ENCODE peak calls at places on chromosomes 12 and 14, in nine cellular contexts. One of them, this sample, is unnamed.

GRCh38 chr12:104213952-104214351 is 1.6 kb upstream of the TXNRD1 start:
- DNase-seq in type B pancreatic cell: no peak
- DNase-seq in choroid plexus epithelial cell: peak; percentile 82
- DNase-seq in heart right ventricle: no peak
- DNase-seq in vagina: peak; percentile 6
- DNase-seq in heart left ventricle: no peak
- DNase-seq in GM10248: no peak
- DNase-seq in A549: peak; percentile 82
- DNase-seq in mammary epithelial cell: no peak
- DNase-seq in this sample: no peak

GRCh38 chr14:53260928-53261327 is 107.8 kb upstream of the DDHD1 start:
- DNase-seq in type B pancreatic cell: no peak
- DNase-seq in choroid plexus epithelial cell: no peak
- DNase-seq in heart right ventricle: no peak
- DNase-seq in vagina: no peak
- DNase-seq in heart left ventricle: no peak
- DNase-seq in GM10248: no peak
- DNase-seq in A549: no peak
- DNase-seq in mammary epithelial cell: no peak
- DNase-seq in this sample: no peak

GRCh38 chr12:30928356-30929264 is 2.1 kb downstream of the TSPAN11 start:
- DNase-seq in type B pancreatic cell: peak; percentile 47
- DNase-seq in choroid plexus epithelial cell: no peak
- DNase-seq in heart right ventricle: no peak
- DNase-seq in vagina: no peak
- DNase-seq in heart left ventricle: peak; percentile 27
- DNase-seq in GM10248: no peak
- DNase-seq in A549: no peak
- DNase-seq in mammary epithelial cell: no peak
- DNase-seq in this sample: no peak

GRCh38 chr12:49288412-49288853 is 6.5 kb upstream of the PRPH start:
- DNase-seq in type B pancreatic cell: no peak
- DNase-seq in choroid plexus epithelial cell: peak; percentile 69
- DNase-seq in heart right ventricle: no peak
- DNase-seq in vagina: no peak
- DNase-seq in heart left ventricle: no peak
- DNase-seq in GM10248: peak; percentile 81
- DNase-seq in A549: peak; percentile 66
- DNase-seq in mammary epithelial cell: peak; percentile 45
- DNase-seq in this sample: peak; percentile 53

GRCh38 chr12:98352218-98352811 is 163.1 kb upstream of the TMPO start:
- DNase-seq in type B pancreatic cell: no peak
- DNase-seq in choroid plexus epithelial cell: peak; percentile 89
- DNase-seq in heart right ventricle: no peak
- DNase-seq in vagina: no peak
- DNase-seq in heart left ventricle: no peak
- DNase-seq in GM10248: no peak
- DNase-seq in A549: peak; percentile 85
- DNase-seq in mammary epithelial cell: peak; percentile 87
- DNase-seq in this sample: peak; percentile 28

GRCh38 chr12:31796270-31796951 is 67.6 kb upstream of the AMN1 start:
- DNase-seq in type B pancreatic cell: no peak
- DNase-seq in choroid plexus epithelial cell: no peak
- DNase-seq in heart right ventricle: no peak
- DNase-seq in vagina: no peak
- DNase-seq in heart left ventricle: no peak
- DNase-seq in GM10248: no peak
- DNase-seq in A549: no peak
- DNase-seq in mammary epithelial cell: no peak
- DNase-seq in this sample: no peak

GRCh38 chr12:33588082-33588712 is 148.6 kb upstream of the SYT10 start:
- DNase-seq in type B pancreatic cell: no peak
- DNase-seq in choroid plexus epithelial cell: peak; percentile 82
- DNase-seq in heart right ventricle: peak; percentile 3
- DNase-seq in vagina: no peak
- DNase-seq in heart left ventricle: no peak
- DNase-seq in GM10248: no peak
- DNase-seq in A549: peak; percentile 49
- DNase-seq in mammary epithelial cell: peak; percentile 93
- DNase-seq in this sample: peak; percentile 30

GRCh38 chr12:75656650-75657049 is 145.2 kb upstream of the KRR1 start:
- DNase-seq in type B pancreatic cell: no peak
- DNase-seq in choroid plexus epithelial cell: peak; percentile 85
- DNase-seq in heart right ventricle: no peak
- DNase-seq in vagina: no peak
- DNase-seq in heart left ventricle: no peak
- DNase-seq in GM10248: no peak
- DNase-seq in A549: peak; percentile 76
- DNase-seq in mammary epithelial cell: peak; percentile 98
- DNase-seq in this sample: peak; percentile 85

GRCh38 chr12:62003217-62003616 is 257.0 kb upstream of the USP15 start:
- DNase-seq in type B pancreatic cell: no peak
- DNase-seq in choroid plexus epithelial cell: no peak
- DNase-seq in heart right ventricle: no peak
- DNase-seq in vagina: no peak
- DNase-seq in heart left ventricle: no peak
- DNase-seq in GM10248: no peak
- DNase-seq in A549: no peak
- DNase-seq in mammary epithelial cell: no peak
- DNase-seq in this sample: no peak

GRCh38 chr12:32051511-32052299 is 54.9 kb upstream of the BICD1 start:
- DNase-seq in type B pancreatic cell: no peak
- DNase-seq in choroid plexus epithelial cell: peak; percentile 83
- DNase-seq in heart right ventricle: no peak
- DNase-seq in vagina: no peak
- DNase-seq in heart left ventricle: no peak
- DNase-seq in GM10248: no peak
- DNase-seq in A549: peak; percentile 86
- DNase-seq in mammary epithelial cell: peak; percentile 99
- DNase-seq in this sample: peak; percentile 45

GRCh38 chr14:35944847-35945246 is 118.7 kb downstream of the BRMS1L start:
- DNase-seq in type B pancreatic cell: no peak
- DNase-seq in choroid plexus epithelial cell: no peak
- DNase-seq in heart right ventricle: no peak
- DNase-seq in vagina: no peak
- DNase-seq in heart left ventricle: no peak
- DNase-seq in GM10248: peak; percentile 24
- DNase-seq in A549: peak; percentile 56
- DNase-seq in mammary epithelial cell: peak; percentile 6
- DNase-seq in this sample: peak; percentile 62

GRCh38 chr12:62802981-62803380 is 132.0 kb downstream of the PPM1H start:
- DNase-seq in type B pancreatic cell: no peak
- DNase-seq in choroid plexus epithelial cell: peak; percentile 75
- DNase-seq in heart right ventricle: no peak
- DNase-seq in vagina: no peak
- DNase-seq in heart left ventricle: no peak
- DNase-seq in GM10248: no peak
- DNase-seq in A549: no peak
- DNase-seq in mammary epithelial cell: no peak
- DNase-seq in this sample: no peak

GRCh38 chr12:112904571-112904970 is 2.2 kb upstream of the OAS1 start:
- DNase-seq in type B pancreatic cell: no peak
- DNase-seq in choroid plexus epithelial cell: peak; percentile 64
- DNase-seq in heart right ventricle: no peak
- DNase-seq in vagina: no peak
- DNase-seq in heart left ventricle: no peak
- DNase-seq in GM10248: no peak
- DNase-seq in A549: peak; percentile 81
- DNase-seq in mammary epithelial cell: no peak
- DNase-seq in this sample: no peak

GRCh38 chr14:78135450-78135891 is 34.7 kb upstream of the NRXN3 start:
- DNase-seq in type B pancreatic cell: no peak
- DNase-seq in choroid plexus epithelial cell: no peak
- DNase-seq in heart right ventricle: no peak
- DNase-seq in vagina: no peak
- DNase-seq in heart left ventricle: no peak
- DNase-seq in GM10248: no peak
- DNase-seq in A549: peak; percentile 87
- DNase-seq in mammary epithelial cell: peak; percentile 54
- DNase-seq in this sample: peak; percentile 74

GRCh38 chr12:57549909-57550627 is at the start of gene KIF5A:
- DNase-seq in type B pancreatic cell: no peak
- DNase-seq in choroid plexus epithelial cell: no peak
- DNase-seq in heart right ventricle: no peak
- DNase-seq in vagina: no peak
- DNase-seq in heart left ventricle: no peak
- DNase-seq in GM10248: peak; percentile 77
- DNase-seq in A549: no peak
- DNase-seq in mammary epithelial cell: no peak
- DNase-seq in this sample: no peak

DNA sequence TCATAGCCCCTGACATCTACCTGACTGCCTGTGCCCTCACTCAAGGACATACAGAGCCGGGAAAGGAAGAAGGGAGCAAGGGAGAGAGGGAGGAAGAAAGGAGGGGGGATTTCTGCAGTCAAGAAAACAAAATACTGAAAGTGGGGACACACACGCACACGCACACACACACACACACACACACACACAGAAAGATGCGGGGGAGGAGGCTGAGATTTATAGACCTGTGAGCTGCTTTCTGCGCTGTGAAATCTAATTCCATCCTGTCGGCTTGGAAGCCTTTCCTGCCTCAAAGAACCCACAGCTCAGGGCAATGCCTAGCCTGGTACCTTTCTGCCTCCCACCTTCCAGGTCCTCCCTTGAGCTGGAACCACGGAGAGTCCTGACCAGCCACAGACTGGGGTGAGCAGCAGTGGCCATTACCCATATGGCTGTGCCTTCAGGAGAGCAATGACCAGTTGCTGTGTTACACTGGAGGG is 13.1 kb downstream of the C14orf93 start:
- DNase-seq in type B pancreatic cell: no peak
- DNase-seq in choroid plexus epithelial cell: no peak
- DNase-seq in heart right ventricle: no peak
- DNase-seq in vagina: no peak
- DNase-seq in heart left ventricle: no peak
- DNase-seq in GM10248: no peak
- DNase-seq in A549: no peak
- DNase-seq in mammary epithelial cell: no peak
- DNase-seq in this sample: no peak
- TF ChIP-seq CTCF in type B pancreatic cell: no peak
- TF ChIP-seq CTCF in choroid plexus epithelial cell: no peak
- TF ChIP-seq CTCF in heart right ventricle: no peak
- TF ChIP-seq CTCF in vagina: no peak
- TF ChIP-seq CTCF in heart left ventricle: no peak
- TF ChIP-seq CTCF in GM10248: no peak
- TF ChIP-seq CTCF in A549: no peak
- TF ChIP-seq CTCF in mammary epithelial cell: no peak
- TF ChIP-seq CTCF in this sample: no peak

GRCh38 chr12:115632323-115632722 is 645.2 kb downstream of the MED13L start:
- DNase-seq in type B pancreatic cell: no peak
- DNase-seq in choroid plexus epithelial cell: peak; percentile 41
- DNase-seq in heart right ventricle: no peak
- DNase-seq in vagina: no peak
- DNase-seq in heart left ventricle: no peak
- DNase-seq in GM10248: no peak
- DNase-seq in A549: no peak
- DNase-seq in mammary epithelial cell: peak; percentile 8
- DNase-seq in this sample: no peak
- TF ChIP-seq CTCF in type B pancreatic cell: peak; percentile 44
- TF ChIP-seq CTCF in choroid plexus epithelial cell: peak; percentile 37
- TF ChIP-seq CTCF in heart right ventricle: peak; percentile 51
- TF ChIP-seq CTCF in vagina: no peak
- TF ChIP-seq CTCF in heart left ventricle: peak; percentile 39
- TF ChIP-seq CTCF in GM10248: peak; percentile 5
- TF ChIP-seq CTCF in A549: peak; percentile 26
- TF ChIP-seq CTCF in mammary epithelial cell: peak; percentile 61
- TF ChIP-seq CTCF in this sample: no peak

GRCh38 chr12:123237646-123238329 is 4.6 kb downstream of the MTRFR start:
- DNase-seq in type B pancreatic cell: no peak
- DNase-seq in choroid plexus epithelial cell: peak; percentile 83
- DNase-seq in heart right ventricle: peak; percentile 57
- DNase-seq in vagina: no peak
- DNase-seq in heart left ventricle: peak; percentile 50
- DNase-seq in GM10248: peak; percentile 49
- DNase-seq in A549: peak; percentile 75
- DNase-seq in mammary epithelial cell: peak; percentile 72
- DNase-seq in this sample: peak; percentile 75
- TF ChIP-seq CTCF in type B pancreatic cell: peak; percentile 83
- TF ChIP-seq CTCF in choroid plexus epithelial cell: peak; percentile 85
- TF ChIP-seq CTCF in heart right ventricle: peak; percentile 72
- TF ChIP-seq CTCF in vagina: peak; percentile 56
- TF ChIP-seq CTCF in heart left ventricle: peak; percentile 77
- TF ChIP-seq CTCF in GM10248: peak; percentile 75
- TF ChIP-seq CTCF in A549: peak; percentile 92
- TF ChIP-seq CTCF in mammary epithelial cell: peak; percentile 72
- TF ChIP-seq CTCF in this sample: peak; percentile 75

DNA sequence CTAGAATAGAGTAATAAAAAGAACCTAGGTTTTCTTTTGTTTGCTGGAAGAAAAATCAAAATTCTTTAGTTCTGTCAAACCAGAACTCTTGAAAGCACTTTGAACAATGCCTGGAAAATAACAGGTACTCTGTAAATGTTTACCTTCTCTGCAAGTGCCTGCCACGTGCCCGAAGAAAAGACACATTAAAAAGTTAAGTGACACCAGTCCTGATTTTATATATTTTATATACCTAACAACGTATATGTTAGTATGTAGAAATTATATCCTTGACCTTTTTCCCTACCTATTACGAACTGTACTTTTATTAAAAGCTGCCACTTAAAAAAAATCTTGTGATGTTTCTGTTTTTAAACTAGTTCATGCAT is 992 bp downstream of the THAP2 start:
- DNase-seq in type B pancreatic cell: no peak
- DNase-seq in choroid plexus epithelial cell: no peak
- DNase-seq in heart right ventricle: no peak
- DNase-seq in vagina: no peak
- DNase-seq in heart left ventricle: no peak
- DNase-seq in GM10248: no peak
- DNase-seq in A549: no peak
- DNase-seq in mammary epithelial cell: no peak
- DNase-seq in this sample: no peak
- TF ChIP-seq CTCF in type B pancreatic cell: no peak
- TF ChIP-seq CTCF in choroid plexus epithelial cell: no peak
- TF ChIP-seq CTCF in heart right ventricle: no peak
- TF ChIP-seq CTCF in vagina: no peak
- TF ChIP-seq CTCF in heart left ventricle: no peak
- TF ChIP-seq CTCF in GM10248: no peak
- TF ChIP-seq CTCF in A549: no peak
- TF ChIP-seq CTCF in mammary epithelial cell: no peak
- TF ChIP-seq CTCF in this sample: no peak

GRCh38 chr12:1517007-1517406 is 77.4 kb downstream of the FBXL14 start:
- DNase-seq in type B pancreatic cell: no peak
- DNase-seq in choroid plexus epithelial cell: peak; percentile 75
- DNase-seq in heart right ventricle: no peak
- DNase-seq in vagina: no peak
- DNase-seq in heart left ventricle: no peak
- DNase-seq in GM10248: no peak
- DNase-seq in A549: peak; percentile 53
- DNase-seq in mammary epithelial cell: peak; percentile 93
- DNase-seq in this sample: no peak
- TF ChIP-seq CTCF in type B pancreatic cell: peak; percentile 74
- TF ChIP-seq CTCF in choroid plexus epithelial cell: peak; percentile 64
- TF ChIP-seq CTCF in heart right ventricle: peak; percentile 24
- TF ChIP-seq CTCF in vagina: no peak
- TF ChIP-seq CTCF in heart left ventricle: peak; percentile 36
- TF ChIP-seq CTCF in GM10248: peak; percentile 60
- TF ChIP-seq CTCF in A549: peak; percentile 33
- TF ChIP-seq CTCF in mammary epithelial cell: peak; percentile 37
- TF ChIP-seq CTCF in this sample: no peak

This sample was measured in Calu3.